ENCODE peak calls at places on chromosomes 11 and 22, in seven cellular contexts. K is CD4-positive, alpha-beta memory T cell; I is CD8-positive, alpha-beta memory T cell; Y is GM23248; B is mesenchymal stem cell; E is suprapubic skin; L is neuronal stem cell. C is an unnamed sample. For H3K4me1, the result is how much of the 10 kb centered on the place peaks cover.

GRCh38 chr11:13970986-13971385 is 8.5 kb downstream of the SPON1 start:
- DNase-seq in L (no peak), K (no peak), Y (peak), E (no peak), I (no peak), B (no peak), C (no peak)

GRCh38 chr22:44409211-44409648 is 88.8 kb downstream of the RTL6 start:
- DNase-seq in L (no peak), K (no peak), I (no peak), E (peak), B (no peak), Y (no peak), C (no peak)

GRCh38 chr11:69155302-69156198 is at the start of gene SMIM38:
- DNase-seq in L (no peak), B (no peak), I (no peak), K (no peak), Y (no peak), E (no peak), C (no peak)

GRCh38 chr11:111878766-111879636 is at the start of the genes CFAP68 and FDXACB1:
- DNase-seq in L (peak), K (peak), B (peak), Y (peak), I (peak), E (peak), C (peak)

GRCh38 chr11:69005183-69005630 is 7.8 kb downstream of the MRGPRF start:
- DNase-seq in Y (no peak), I (no peak), E (no peak), K (no peak), L (no peak), B (no peak), C (no peak)

GRCh38 chr11:68432874-68433273 is 27.7 kb upstream of the PPP6R3 start:
- DNase-seq in K (no peak), E (no peak), L (no peak), Y (no peak), I (no peak), B (no peak), C (peak)

GRCh38 chr11:30429550-30429949 is 106.6 kb downstream of the ARL14EP start:
- DNase-seq in B (no peak), K (no peak), L (no peak), E (no peak), I (no peak), Y (no peak), C (no peak)

GRCh38 chr22:24060375-24060788 is 49.3 kb downstream of the CABIN1 start:
- DNase-seq in B (peak), Y (peak), K (no peak), E (no peak), I (no peak), L (no peak), C (peak)

GRCh38 chr11:2769409-2769778 is 69.6 kb upstream of the KCNQ1OT1 start:
- DNase-seq in I (no peak), Y (no peak), L (no peak), B (no peak), K (no peak), E (peak), C (no peak)

GRCh38 chr22:46674367-46674781 is 54.2 kb downstream of the GRAMD4 start:
- DNase-seq in B (no peak), Y (no peak), E (peak), K (peak), I (peak), L (no peak), C (no peak)
- H3K4me1 ChIP-seq in B (under half), Y (under half), E (under half), K (under half), I (under half), L (under half), C (under half)

GRCh38 chr11:65388731-65389130 is 2.3 kb downstream of the FRMD8 start:
- DNase-seq in I (no peak), B (peak), E (no peak), L (no peak), Y (peak), K (no peak), C (no peak)

GRCh38 chr11:65389294-65389980 is 3.0 kb downstream of the FRMD8 start:
- DNase-seq in I (no peak), K (no peak), Y (peak), B (peak), L (no peak), E (no peak), C (no peak)

GRCh38 chr11:65391007-65391406 is 4.6 kb downstream of the FRMD8 start:
- DNase-seq in K (no peak), L (no peak), Y (peak), E (no peak), B (peak), I (no peak), C (peak)

GRCh38 chr11:65392186-65392829 is 5.9 kb downstream of the FRMD8 start:
- DNase-seq in K (no peak), Y (no peak), I (no peak), L (no peak), E (no peak), B (no peak), C (no peak)

DNA sequence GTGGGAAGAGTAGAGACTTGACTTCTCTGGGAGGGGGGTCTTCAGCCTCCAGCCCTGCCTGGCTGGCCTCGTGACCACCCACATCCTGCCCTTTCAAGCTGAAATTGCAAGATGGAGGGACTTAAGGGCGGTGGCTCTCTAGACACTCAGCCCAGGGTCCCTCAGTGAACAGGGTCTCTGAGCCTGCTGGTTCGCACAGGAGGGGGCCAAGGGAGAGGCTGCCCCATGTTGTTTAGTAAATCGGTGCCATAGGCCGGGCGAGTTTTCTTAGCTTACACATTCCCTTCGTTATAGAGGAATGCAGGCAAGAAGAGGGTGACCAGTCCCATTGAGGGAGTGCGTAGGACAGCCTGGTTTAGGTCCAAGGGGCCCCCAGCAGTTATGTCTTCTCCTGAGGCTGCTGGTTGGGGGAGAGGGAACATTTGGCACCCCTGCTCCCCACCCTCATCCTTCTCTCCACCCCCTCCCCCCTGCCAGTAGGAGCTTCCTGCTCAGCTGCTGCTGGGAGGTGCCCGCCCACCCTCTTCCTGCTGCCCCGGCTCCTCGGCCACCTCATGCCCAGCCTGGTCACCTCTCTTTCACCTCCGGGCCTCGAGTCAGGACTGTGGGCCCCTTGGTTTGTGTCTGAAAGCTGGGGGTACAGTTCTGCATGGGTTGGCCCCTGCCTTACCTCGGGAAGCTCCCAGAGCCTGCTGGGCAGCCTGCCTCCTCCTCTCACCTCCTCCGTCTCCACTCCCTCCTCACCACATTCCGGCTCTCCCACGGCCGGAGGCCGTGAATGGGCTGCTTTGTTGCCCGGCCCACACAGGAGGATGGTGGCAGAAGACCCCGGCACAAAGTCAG is 3.9 kb downstream of the FRMD8 start:
- DNase-seq in Y (peak), B (peak), L (no peak), I (no peak), E (no peak), K (no peak), C (peak)
- H3K4me1 ChIP-seq in Y (under half), B (half or more), L (under half), I (half or more), E (half or more), K (half or more), C (under half)

GRCh38 chr11:61760946-61761345 is 8.5 kb downstream of the MYRF start:
- DNase-seq in Y (no peak), K (no peak), E (no peak), B (no peak), I (no peak), L (no peak), C (no peak)
- H3K4me1 ChIP-seq in Y (under half), K (under half), E (under half), B (half or more), I (under half), L (under half), C (under half)

GRCh38 chr11:11531127-11531526 is 90.7 kb downstream of the GALNT18 start:
- DNase-seq in Y (no peak), K (no peak), B (no peak), E (no peak), I (no peak), L (no peak), C (no peak)
- H3K4me1 ChIP-seq in Y (under half), K (under half), B (under half), E (under half), I (under half), L (under half), C (under half)

GRCh38 chr11:9607511-9607899 is 34.0 kb downstream of the WEE1 start:
- DNase-seq in I (no peak), B (no peak), Y (no peak), L (no peak), E (no peak), K (no peak), C (no peak)

GRCh38 chr11:9606799-9607510 is 33.5 kb downstream of the WEE1 start:
- DNase-seq in K (no peak), L (no peak), Y (no peak), I (no peak), B (no peak), E (no peak), C (no peak)

GRCh38 chr11:9609841-9610240 is 36.4 kb downstream of the WEE1 start:
- DNase-seq in I (no peak), Y (no peak), B (no peak), E (no peak), K (no peak), L (no peak), C (no peak)

GRCh38 chr11:9605742-9606141 is 32.3 kb downstream of the WEE1 start:
- DNase-seq in B (no peak), K (no peak), E (no peak), I (no peak), Y (no peak), L (no peak), C (no peak)

GRCh38 chr11:9609002-9609759 is 35.7 kb downstream of the WEE1 start:
- DNase-seq in K (no peak), B (no peak), Y (no peak), L (no peak), E (no peak), I (no peak), C (no peak)
- H3K4me1 ChIP-seq in K (under half), B (under half), Y (under half), L (under half), E (under half), I (under half), C (under half)

GRCh38 chr11:108221981-108222685 is at the start of gene NPAT:
- DNase-seq in E (no peak), K (no peak), Y (no peak), I (no peak), B (no peak), L (no peak), C (no peak)
- H3K4me1 ChIP-seq in E (under half), K (half or more), Y (under half), I (under half), B (under half), L (under half), C (under half)

GRCh38 chr11:84333196-84333595 is 1047.0 kb upstream of the CCDC90B start:
- DNase-seq in I (no peak), Y (peak), B (no peak), E (no peak), L (no peak), K (no peak), C (no peak)
- H3K4me1 ChIP-seq in I (under half), Y (under half), B (under half), E (under half), L (under half), K (under half), C (under half)

DNA sequence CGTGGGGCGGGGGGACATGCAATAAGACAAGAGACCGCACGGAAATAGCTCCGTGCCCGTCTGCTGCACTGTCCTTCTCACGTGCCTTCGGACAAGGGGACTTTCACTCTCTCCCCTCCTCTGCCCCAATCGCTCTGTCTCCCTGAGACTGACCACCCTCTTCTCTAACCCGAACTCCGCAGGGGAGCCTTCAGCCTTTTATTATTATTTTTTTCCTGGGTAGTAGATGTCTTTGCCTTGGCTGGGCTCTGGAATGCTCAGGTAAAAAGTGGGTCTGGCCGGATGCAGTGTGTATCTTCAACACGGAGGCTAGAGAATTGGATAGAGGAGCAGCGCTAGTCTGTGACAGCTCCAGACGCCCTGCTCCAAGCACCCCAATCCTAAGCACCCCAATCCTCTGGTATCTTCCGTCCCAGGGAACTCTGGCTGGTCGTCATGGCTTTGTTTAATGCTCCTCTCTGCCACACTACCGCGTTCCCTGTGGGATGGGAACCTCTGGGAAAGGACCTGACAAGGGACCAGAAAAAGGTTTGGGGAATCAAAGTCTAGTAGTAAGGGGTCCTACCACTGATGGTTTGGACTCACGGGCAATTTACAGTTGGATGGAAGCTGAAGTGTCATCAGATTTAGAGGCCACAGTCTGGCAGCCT is 25.1 kb upstream of the ROBO3 start:
- DNase-seq in B (no peak), L (no peak), Y (no peak), E (no peak), I (no peak), K (no peak), C (no peak)
- H3K4me1 ChIP-seq in B (under half), L (under half), Y (under half), E (under half), I (under half), K (under half), C (under half)

GRCh38 chr11:70644343-70645060 is 246.2 kb downstream of the CTTN start:
- DNase-seq in K (no peak), B (no peak), L (no peak), Y (no peak), E (no peak), I (no peak), C (no peak)
- H3K4me1 ChIP-seq in K (under half), B (under half), L (under half), Y (under half), E (under half), I (under half), C (under half)

DNA sequence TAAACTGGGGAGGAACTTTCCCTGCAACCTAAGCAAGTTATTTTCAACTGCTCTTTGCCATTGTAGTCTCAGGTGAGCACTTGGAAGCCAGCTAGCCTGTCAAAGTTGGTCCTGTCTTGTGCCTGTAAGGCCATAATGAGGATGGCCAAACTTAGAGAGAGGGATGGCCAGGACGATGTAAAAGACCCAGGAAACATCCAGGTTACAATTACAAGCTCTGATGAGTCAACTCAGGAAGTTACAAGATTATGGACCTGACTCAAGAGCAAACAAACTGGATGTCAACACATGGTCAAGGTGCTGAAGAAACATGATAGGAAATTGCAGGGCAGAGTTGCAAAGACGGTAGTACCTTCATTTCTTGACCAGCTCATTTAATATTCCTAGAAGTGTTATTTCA is 1.6 kb downstream of the GTPBP1 start:
- DNase-seq in I (no peak), E (no peak), K (no peak), B (peak), L (no peak), Y (peak), C (no peak)
- H3K4me1 ChIP-seq in I (under half), E (under half), K (half or more), B (under half), L (under half), Y (under half), C (under half)